ENCODE peak calls at places on chromosomes 2 and 18, in ten cellular contexts. One of them, this sample, is unnamed.

GRCh38 chr2:216057688-216058193 is 23.9 kb downstream of the PECR start:
- DNase-seq in naive thymus-derived CD8-positive, alpha-beta T cell: peak
- DNase-seq in GM06990: peak
- DNase-seq in iris pigment epithelial cell: peak
- DNase-seq in nephron progenitor cell: no peak
- DNase-seq in stimulated activated CD4-positive, alpha-beta T cell treated with anti-CD3 and anti-CD28 coated beads, TNF-alpha, amount 100 ng/mL, for 4 hours: peak
- DNase-seq in CD14-positive monocyte: peak
- DNase-seq in B cell: peak
- DNase-seq in substantia nigra: peak
- DNase-seq in activated CD4-positive, alpha-beta memory T cell treated with anti-CD3 and anti-CD28 coated beads for 36 hours: peak
- DNase-seq in this sample: peak

GRCh38 chr2:240438810-240439697 is 3.6 kb downstream of the GPC1 start:
- DNase-seq in naive thymus-derived CD8-positive, alpha-beta T cell: no peak
- DNase-seq in CD14-positive monocyte: peak
- DNase-seq in iris pigment epithelial cell: no peak
- DNase-seq in nephron progenitor cell: no peak
- DNase-seq in stimulated activated CD4-positive, alpha-beta T cell treated with anti-CD3 and anti-CD28 coated beads, TNF-alpha, amount 100 ng/mL, for 4 hours: no peak
- DNase-seq in GM06990: no peak
- DNase-seq in activated CD4-positive, alpha-beta memory T cell treated with anti-CD3 and anti-CD28 coated beads for 36 hours: no peak
- DNase-seq in substantia nigra: no peak
- DNase-seq in B cell: no peak
- DNase-seq in this sample: no peak

GRCh38 chr2:105804266-105804665 is 59.6 kb downstream of the NCK2 start:
- DNase-seq in CD14-positive monocyte: no peak
- DNase-seq in stimulated activated CD4-positive, alpha-beta T cell treated with anti-CD3 and anti-CD28 coated beads, TNF-alpha, amount 100 ng/mL, for 4 hours: no peak
- DNase-seq in iris pigment epithelial cell: no peak
- DNase-seq in GM06990: no peak
- DNase-seq in nephron progenitor cell: no peak
- DNase-seq in B cell: no peak
- DNase-seq in naive thymus-derived CD8-positive, alpha-beta T cell: no peak
- DNase-seq in substantia nigra: no peak
- DNase-seq in activated CD4-positive, alpha-beta memory T cell treated with anti-CD3 and anti-CD28 coated beads for 36 hours: no peak
- DNase-seq in this sample: no peak

GRCh38 chr18:24397131-24397693 is 412 bp downstream of the OSBPL1A start:
- DNase-seq in CD14-positive monocyte: peak
- DNase-seq in nephron progenitor cell: peak
- DNase-seq in GM06990: peak
- DNase-seq in naive thymus-derived CD8-positive, alpha-beta T cell: peak
- DNase-seq in activated CD4-positive, alpha-beta memory T cell treated with anti-CD3 and anti-CD28 coated beads for 36 hours: peak
- DNase-seq in iris pigment epithelial cell: peak
- DNase-seq in stimulated activated CD4-positive, alpha-beta T cell treated with anti-CD3 and anti-CD28 coated beads, TNF-alpha, amount 100 ng/mL, for 4 hours: no peak
- DNase-seq in substantia nigra: peak
- DNase-seq in B cell: no peak
- DNase-seq in this sample: peak

GRCh38 chr2:172090044-172090946 is 5.0 kb downstream of the DLX1 start:
- DNase-seq in GM06990: no peak
- DNase-seq in CD14-positive monocyte: no peak
- DNase-seq in activated CD4-positive, alpha-beta memory T cell treated with anti-CD3 and anti-CD28 coated beads for 36 hours: no peak
- DNase-seq in substantia nigra: no peak
- DNase-seq in naive thymus-derived CD8-positive, alpha-beta T cell: peak
- DNase-seq in iris pigment epithelial cell: no peak
- DNase-seq in stimulated activated CD4-positive, alpha-beta T cell treated with anti-CD3 and anti-CD28 coated beads, TNF-alpha, amount 100 ng/mL, for 4 hours: no peak
- DNase-seq in nephron progenitor cell: no peak
- DNase-seq in B cell: no peak
- DNase-seq in this sample: peak

GRCh38 chr2:108998911-108999310 is 9.9 kb upstream of the EDAR start:
- DNase-seq in nephron progenitor cell: no peak
- DNase-seq in activated CD4-positive, alpha-beta memory T cell treated with anti-CD3 and anti-CD28 coated beads for 36 hours: no peak
- DNase-seq in naive thymus-derived CD8-positive, alpha-beta T cell: no peak
- DNase-seq in iris pigment epithelial cell: peak
- DNase-seq in B cell: no peak
- DNase-seq in CD14-positive monocyte: no peak
- DNase-seq in stimulated activated CD4-positive, alpha-beta T cell treated with anti-CD3 and anti-CD28 coated beads, TNF-alpha, amount 100 ng/mL, for 4 hours: no peak
- DNase-seq in GM06990: no peak
- DNase-seq in substantia nigra: no peak
- DNase-seq in this sample: no peak

GRCh38 chr18:74116628-74117554 is 30.7 kb downstream of the FBXO15 start:
- DNase-seq in CD14-positive monocyte: no peak
- DNase-seq in stimulated activated CD4-positive, alpha-beta T cell treated with anti-CD3 and anti-CD28 coated beads, TNF-alpha, amount 100 ng/mL, for 4 hours: no peak
- DNase-seq in GM06990: no peak
- DNase-seq in B cell: no peak
- DNase-seq in iris pigment epithelial cell: peak
- DNase-seq in nephron progenitor cell: peak
- DNase-seq in substantia nigra: peak
- DNase-seq in activated CD4-positive, alpha-beta memory T cell treated with anti-CD3 and anti-CD28 coated beads for 36 hours: peak
- DNase-seq in naive thymus-derived CD8-positive, alpha-beta T cell: peak
- DNase-seq in this sample: no peak

GRCh38 chr18:50611529-50611941 is 51.6 kb downstream of the MAPK4 start:
- DNase-seq in GM06990: no peak
- DNase-seq in B cell: no peak
- DNase-seq in nephron progenitor cell: no peak
- DNase-seq in activated CD4-positive, alpha-beta memory T cell treated with anti-CD3 and anti-CD28 coated beads for 36 hours: no peak
- DNase-seq in naive thymus-derived CD8-positive, alpha-beta T cell: no peak
- DNase-seq in CD14-positive monocyte: no peak
- DNase-seq in substantia nigra: no peak
- DNase-seq in iris pigment epithelial cell: no peak
- DNase-seq in stimulated activated CD4-positive, alpha-beta T cell treated with anti-CD3 and anti-CD28 coated beads, TNF-alpha, amount 100 ng/mL, for 4 hours: no peak
- DNase-seq in this sample: no peak

GRCh38 chr2:16117791-16118610 is 177.7 kb downstream of the MYCN start:
- DNase-seq in naive thymus-derived CD8-positive, alpha-beta T cell: no peak
- DNase-seq in activated CD4-positive, alpha-beta memory T cell treated with anti-CD3 and anti-CD28 coated beads for 36 hours: no peak
- DNase-seq in CD14-positive monocyte: no peak
- DNase-seq in substantia nigra: no peak
- DNase-seq in stimulated activated CD4-positive, alpha-beta T cell treated with anti-CD3 and anti-CD28 coated beads, TNF-alpha, amount 100 ng/mL, for 4 hours: no peak
- DNase-seq in GM06990: no peak
- DNase-seq in B cell: no peak
- DNase-seq in nephron progenitor cell: no peak
- DNase-seq in iris pigment epithelial cell: no peak
- DNase-seq in this sample: no peak

GRCh38 chr2:237209046-237209375 is 123.3 kb downstream of the COPS8 start:
- DNase-seq in iris pigment epithelial cell: no peak
- DNase-seq in stimulated activated CD4-positive, alpha-beta T cell treated with anti-CD3 and anti-CD28 coated beads, TNF-alpha, amount 100 ng/mL, for 4 hours: no peak
- DNase-seq in nephron progenitor cell: no peak
- DNase-seq in activated CD4-positive, alpha-beta memory T cell treated with anti-CD3 and anti-CD28 coated beads for 36 hours: no peak
- DNase-seq in B cell: no peak
- DNase-seq in substantia nigra: no peak
- DNase-seq in naive thymus-derived CD8-positive, alpha-beta T cell: no peak
- DNase-seq in GM06990: no peak
- DNase-seq in CD14-positive monocyte: no peak
- DNase-seq in this sample: no peak

GRCh38 chr18:23958036-23958435 is 56.5 kb upstream of the TTC39C start:
- DNase-seq in activated CD4-positive, alpha-beta memory T cell treated with anti-CD3 and anti-CD28 coated beads for 36 hours: no peak
- DNase-seq in CD14-positive monocyte: no peak
- DNase-seq in B cell: no peak
- DNase-seq in iris pigment epithelial cell: peak
- DNase-seq in nephron progenitor cell: no peak
- DNase-seq in substantia nigra: peak
- DNase-seq in naive thymus-derived CD8-positive, alpha-beta T cell: no peak
- DNase-seq in GM06990: no peak
- DNase-seq in stimulated activated CD4-positive, alpha-beta T cell treated with anti-CD3 and anti-CD28 coated beads, TNF-alpha, amount 100 ng/mL, for 4 hours: no peak
- DNase-seq in this sample: no peak

GRCh38 chr2:217452928-217453327 is 549.9 kb downstream of the TNS1 start:
- DNase-seq in substantia nigra: no peak
- DNase-seq in iris pigment epithelial cell: no peak
- DNase-seq in stimulated activated CD4-positive, alpha-beta T cell treated with anti-CD3 and anti-CD28 coated beads, TNF-alpha, amount 100 ng/mL, for 4 hours: no peak
- DNase-seq in activated CD4-positive, alpha-beta memory T cell treated with anti-CD3 and anti-CD28 coated beads for 36 hours: no peak
- DNase-seq in nephron progenitor cell: no peak
- DNase-seq in CD14-positive monocyte: no peak
- DNase-seq in B cell: no peak
- DNase-seq in GM06990: no peak
- DNase-seq in naive thymus-derived CD8-positive, alpha-beta T cell: no peak
- DNase-seq in this sample: no peak

GRCh38 chr2:236628981-236629605 is 59.5 kb downstream of the ACKR3 start:
- DNase-seq in B cell: peak
- DNase-seq in activated CD4-positive, alpha-beta memory T cell treated with anti-CD3 and anti-CD28 coated beads for 36 hours: no peak
- DNase-seq in CD14-positive monocyte: no peak
- DNase-seq in iris pigment epithelial cell: no peak
- DNase-seq in naive thymus-derived CD8-positive, alpha-beta T cell: no peak
- DNase-seq in stimulated activated CD4-positive, alpha-beta T cell treated with anti-CD3 and anti-CD28 coated beads, TNF-alpha, amount 100 ng/mL, for 4 hours: no peak
- DNase-seq in substantia nigra: no peak
- DNase-seq in nephron progenitor cell: no peak
- DNase-seq in GM06990: no peak
- DNase-seq in this sample: no peak

GRCh38 chr2:129443235-129443884 is 536.1 kb upstream of the RAB6C start:
- DNase-seq in substantia nigra: no peak
- DNase-seq in activated CD4-positive, alpha-beta memory T cell treated with anti-CD3 and anti-CD28 coated beads for 36 hours: no peak
- DNase-seq in iris pigment epithelial cell: no peak
- DNase-seq in stimulated activated CD4-positive, alpha-beta T cell treated with anti-CD3 and anti-CD28 coated beads, TNF-alpha, amount 100 ng/mL, for 4 hours: no peak
- DNase-seq in GM06990: no peak
- DNase-seq in B cell: no peak
- DNase-seq in naive thymus-derived CD8-positive, alpha-beta T cell: no peak
- DNase-seq in CD14-positive monocyte: no peak
- DNase-seq in nephron progenitor cell: no peak
- DNase-seq in this sample: no peak

GRCh38 chr2:109474319-109474825 is 139.4 kb downstream of the SEPTIN10 start:
- DNase-seq in iris pigment epithelial cell: no peak
- DNase-seq in activated CD4-positive, alpha-beta memory T cell treated with anti-CD3 and anti-CD28 coated beads for 36 hours: no peak
- DNase-seq in CD14-positive monocyte: no peak
- DNase-seq in substantia nigra: no peak
- DNase-seq in naive thymus-derived CD8-positive, alpha-beta T cell: no peak
- DNase-seq in nephron progenitor cell: no peak
- DNase-seq in B cell: no peak
- DNase-seq in stimulated activated CD4-positive, alpha-beta T cell treated with anti-CD3 and anti-CD28 coated beads, TNF-alpha, amount 100 ng/mL, for 4 hours: no peak
- DNase-seq in GM06990: no peak
- DNase-seq in this sample: no peak

GRCh38 chr2:238750212-238750904 is 97.5 kb upstream of the TWIST2 start:
- DNase-seq in iris pigment epithelial cell: no peak
- DNase-seq in B cell: no peak
- DNase-seq in stimulated activated CD4-positive, alpha-beta T cell treated with anti-CD3 and anti-CD28 coated beads, TNF-alpha, amount 100 ng/mL, for 4 hours: no peak
- DNase-seq in nephron progenitor cell: no peak
- DNase-seq in activated CD4-positive, alpha-beta memory T cell treated with anti-CD3 and anti-CD28 coated beads for 36 hours: no peak
- DNase-seq in substantia nigra: no peak
- DNase-seq in CD14-positive monocyte: no peak
- DNase-seq in naive thymus-derived CD8-positive, alpha-beta T cell: no peak
- DNase-seq in GM06990: no peak
- DNase-seq in this sample: no peak

GRCh38 chr18:80247403-80247916 is at the start of gene PARD6G:
- DNase-seq in stimulated activated CD4-positive, alpha-beta T cell treated with anti-CD3 and anti-CD28 coated beads, TNF-alpha, amount 100 ng/mL, for 4 hours: peak
- DNase-seq in B cell: no peak
- DNase-seq in nephron progenitor cell: peak
- DNase-seq in GM06990: peak
- DNase-seq in substantia nigra: peak
- DNase-seq in activated CD4-positive, alpha-beta memory T cell treated with anti-CD3 and anti-CD28 coated beads for 36 hours: peak
- DNase-seq in CD14-positive monocyte: peak
- DNase-seq in iris pigment epithelial cell: peak
- DNase-seq in naive thymus-derived CD8-positive, alpha-beta T cell: peak
- DNase-seq in this sample: peak

GRCh38 chr2:137937778-137938177 is 26.5 kb upstream of the HNMT start:
- DNase-seq in B cell: no peak
- DNase-seq in stimulated activated CD4-positive, alpha-beta T cell treated with anti-CD3 and anti-CD28 coated beads, TNF-alpha, amount 100 ng/mL, for 4 hours: no peak
- DNase-seq in nephron progenitor cell: no peak
- DNase-seq in naive thymus-derived CD8-positive, alpha-beta T cell: no peak
- DNase-seq in CD14-positive monocyte: no peak
- DNase-seq in substantia nigra: no peak
- DNase-seq in GM06990: no peak
- DNase-seq in iris pigment epithelial cell: no peak
- DNase-seq in activated CD4-positive, alpha-beta memory T cell treated with anti-CD3 and anti-CD28 coated beads for 36 hours: no peak
- DNase-seq in this sample: no peak

GRCh38 chr2:8399731-8400130 is 282.1 kb upstream of the ID2 start:
- DNase-seq in activated CD4-positive, alpha-beta memory T cell treated with anti-CD3 and anti-CD28 coated beads for 36 hours: no peak
- DNase-seq in CD14-positive monocyte: no peak
- DNase-seq in substantia nigra: no peak
- DNase-seq in GM06990: no peak
- DNase-seq in B cell: no peak
- DNase-seq in nephron progenitor cell: no peak
- DNase-seq in iris pigment epithelial cell: no peak
- DNase-seq in naive thymus-derived CD8-positive, alpha-beta T cell: no peak
- DNase-seq in stimulated activated CD4-positive, alpha-beta T cell treated with anti-CD3 and anti-CD28 coated beads, TNF-alpha, amount 100 ng/mL, for 4 hours: no peak
- DNase-seq in this sample: no peak

GRCh38 chr2:45891719-45892118 is 240.2 kb downstream of the PRKCE start:
- DNase-seq in CD14-positive monocyte: no peak
- DNase-seq in iris pigment epithelial cell: no peak
- DNase-seq in nephron progenitor cell: no peak
- DNase-seq in naive thymus-derived CD8-positive, alpha-beta T cell: no peak
- DNase-seq in B cell: no peak
- DNase-seq in substantia nigra: no peak
- DNase-seq in GM06990: no peak
- DNase-seq in stimulated activated CD4-positive, alpha-beta T cell treated with anti-CD3 and anti-CD28 coated beads, TNF-alpha, amount 100 ng/mL, for 4 hours: no peak
- DNase-seq in activated CD4-positive, alpha-beta memory T cell treated with anti-CD3 and anti-CD28 coated beads for 36 hours: no peak
- DNase-seq in this sample: no peak

This sample was measured in GM13977.